ENCODE peak calls at places on chromosomes 11 and 22, in five cellular contexts. F is colonic mucosa, D is NCI-H1092, X is adipocyte, J is T-helper 1 cell. I is an unnamed sample.
A peak's percentile ranks its signal among the peaks of the same experiment; 100 is the strongest.

GRCh38 chr11:102472127-102472526 is 19.6 kb upstream of the TMEM123 start:
- DNase-seq in D (no peak), X (no peak), F (no peak), J (no peak), I (no peak)

GRCh38 chr11:34332524-34332923 is 25.3 kb downstream of the ABTB2 start:
- DNase-seq in F (no peak), J (no peak), X (no peak), D (no peak), I (peak; percentile 52)

GRCh38 chr11:95152878-95153856 is 63.5 kb downstream of the ENDOD1 start:
- DNase-seq in X (no peak), D (no peak), F (no peak), J (no peak), I (no peak)

GRCh38 chr11:128784059-128784804 is 82.9 kb downstream of the KCNJ1 start:
- DNase-seq in F (no peak), D (peak; percentile 87), J (no peak), X (no peak), I (no peak)

GRCh38 chr11:130160460-130161090 is 993 bp downstream of the ST14 start:
- DNase-seq in J (no peak), D (no peak), X (no peak), F (peak; percentile 52), I (no peak)

GRCh38 chr11:16356057-16356750 is at the start of gene SOX6:
- DNase-seq in D (peak; percentile 26), J (no peak), F (no peak), X (peak; percentile 34), I (no peak)

GRCh38 chr22:44661070-44661469 is 40.9 kb upstream of the PRR5 start:
- DNase-seq in X (peak; percentile 29), F (no peak), J (no peak), D (no peak), I (no peak)

GRCh38 chr11:390175-390574 is 3.8 kb upstream of the PKP3 start:
- DNase-seq in X (no peak), F (peak; percentile 46), J (no peak), D (no peak), I (no peak)

GRCh38 chr22:18994780-18995711 is 59.0 kb upstream of the PRODH start:
- DNase-seq in X (no peak), F (no peak), D (no peak), J (no peak), I (no peak)